ENCODE peak calls at places on chromosomes 2 and 18, in seven cellular contexts. G is transverse colon, K is fibroblast of lung, W is neural progenitor cell, D is psoas muscle, P is fibroblast of pulmonary artery, U is Peyer's patch. I is an unnamed sample.

GRCh38 chr2:190121971-190122370 is 59.4 kb upstream of the MSTN start:
- DNase-seq in G (no peak), K (peak; percentile 30), W (peak; percentile 51), D (no peak), P (peak; percentile 40), U (no peak), I (no peak)

GRCh38 chr2:173290046-173290445 is 64.6 kb upstream of the CDCA7 start:
- DNase-seq in G (no peak), K (no peak), W (no peak), D (no peak), P (peak; percentile 46), U (no peak), I (no peak)

GRCh38 chr2:62306751-62307468 is 111.0 kb downstream of the B3GNT2 start:
- DNase-seq in G (peak; percentile 50), K (no peak), W (peak; percentile 59), D (no peak), P (peak; percentile 48), U (peak; percentile 56), I (no peak)

GRCh38 chr2:42072349-42073118 is 24.7 kb downstream of the PKDCC start:
- DNase-seq in G (peak; percentile 86), K (peak; percentile 85), W (peak; percentile 55), D (peak; percentile 82), P (no peak), U (peak; percentile 86), I (no peak)

GRCh38 chr18:25736516-25736915 is 353.9 kb downstream of the SS18 start:
- DNase-seq in G (no peak), K (no peak), W (no peak), D (no peak), P (no peak), U (no peak), I (no peak)

GRCh38 chr2:177970670-177971454 is 101.7 kb downstream of the PDE11A start:
- DNase-seq in G (no peak), K (no peak), W (no peak), D (no peak), P (no peak), U (no peak), I (no peak)

GRCh38 chr2:66080136-66080535 is 354.8 kb upstream of the MEIS1 start:
- DNase-seq in G (no peak), K (no peak), W (no peak), D (no peak), P (no peak), U (no peak), I (no peak)

GRCh38 chr2:217694296-217694695 is 308.5 kb downstream of the TNS1 start:
- DNase-seq in G (no peak), K (no peak), W (no peak), D (no peak), P (no peak), U (no peak), I (no peak)

GRCh38 chr2:226031962-226032441 is 632.5 kb downstream of the NYAP2 start:
- DNase-seq in G (no peak), K (peak; percentile 9), W (peak; percentile 41), D (no peak), P (peak; percentile 29), U (no peak), I (no peak)

GRCh38 chr2:122634261-122634660 is 878.8 kb downstream of the TSN start:
- DNase-seq in G (no peak), K (peak; percentile 88), W (no peak), D (no peak), P (peak; percentile 92), U (no peak), I (no peak)

GRCh38 chr2:121095257-121096080 is 189.5 kb downstream of the TFCP2L1 start:
- DNase-seq in G (peak; percentile 78), K (peak; percentile 67), W (peak; percentile 84), D (peak; percentile 55), P (peak; percentile 76), U (peak; percentile 74), I (peak; percentile 77)

GRCh38 chr18:9494778-9495302 is 19.5 kb downstream of the RALBP1 start:
- DNase-seq in G (no peak), K (no peak), W (no peak), D (no peak), P (peak; percentile 29), U (no peak), I (no peak)

GRCh38 chr2:216108310-216108966 is 710 bp upstream of the XRCC5 start:
- DNase-seq in G (no peak), K (no peak), W (peak; percentile 35), D (no peak), P (no peak), U (no peak), I (no peak)

GRCh38 chr18:22057908-22058527 is 111.4 kb upstream of the GATA6 start:
- DNase-seq in G (no peak), K (no peak), W (no peak), D (no peak), P (no peak), U (no peak), I (no peak)

GRCh38 chr2:40352321-40353099 is 99.4 kb downstream of the SLC8A1 start:
- DNase-seq in G (no peak), K (no peak), W (no peak), D (no peak), P (no peak), U (no peak), I (no peak)

GRCh38 chr2:222641336-222641735 is 14.6 kb downstream of the FARSB start:
- DNase-seq in G (no peak), K (peak; percentile 53), W (no peak), D (no peak), P (no peak), U (no peak), I (no peak)

GRCh38 chr18:79515331-79515730 is 119.6 kb downstream of the NFATC1 start:
- DNase-seq in G (no peak), K (no peak), W (no peak), D (no peak), P (no peak), U (no peak), I (no peak)

DNA sequence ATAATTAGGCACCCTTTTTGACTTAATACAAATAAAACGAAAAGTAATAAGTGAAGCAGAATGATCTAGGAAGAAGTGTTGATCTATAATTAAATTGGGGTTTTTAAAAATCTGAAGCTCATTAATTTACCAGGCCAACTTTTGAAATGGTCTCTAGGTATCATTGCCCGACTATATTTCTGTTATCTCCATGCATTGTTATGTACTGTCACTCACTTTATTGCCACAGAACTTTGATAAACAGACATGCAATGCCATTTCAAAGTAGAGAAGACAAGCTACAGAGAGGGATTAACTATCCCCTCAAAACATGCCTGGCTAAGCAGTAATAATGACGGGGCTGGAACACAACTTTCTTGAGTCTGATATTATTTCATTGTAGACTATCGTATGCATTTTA is 147.6 kb upstream of the ITGA4 start:
- DNase-seq in G (no peak), K (no peak), W (no peak), D (no peak), P (no peak), U (no peak), I (no peak)
- H3K4me3 ChIP-seq in G (no peak overlapping the region), K (no peak overlapping the region), W (no peak overlapping the region), D (no peak overlapping the region), P (no peak overlapping the region), U (no peak overlapping the region), I (no peak overlapping the region)

GRCh38 chr18:72849671-72850070 is 18.1 kb downstream of the NETO1 start:
- DNase-seq in G (no peak), K (no peak), W (no peak), D (no peak), P (no peak), U (no peak), I (no peak)

GRCh38 chr18:72847134-72847533 is 20.7 kb downstream of the NETO1 start:
- DNase-seq in G (no peak), K (no peak), W (no peak), D (no peak), P (no peak), U (no peak), I (no peak)

GRCh38 chr18:72847771-72848170 is 20.0 kb downstream of the NETO1 start:
- DNase-seq in G (no peak), K (no peak), W (no peak), D (no peak), P (no peak), U (no peak), I (no peak)

GRCh38 chr18:72843743-72844142 is 24.0 kb downstream of the NETO1 start:
- DNase-seq in G (no peak), K (no peak), W (no peak), D (no peak), P (no peak), U (no peak), I (no peak)

DNA sequence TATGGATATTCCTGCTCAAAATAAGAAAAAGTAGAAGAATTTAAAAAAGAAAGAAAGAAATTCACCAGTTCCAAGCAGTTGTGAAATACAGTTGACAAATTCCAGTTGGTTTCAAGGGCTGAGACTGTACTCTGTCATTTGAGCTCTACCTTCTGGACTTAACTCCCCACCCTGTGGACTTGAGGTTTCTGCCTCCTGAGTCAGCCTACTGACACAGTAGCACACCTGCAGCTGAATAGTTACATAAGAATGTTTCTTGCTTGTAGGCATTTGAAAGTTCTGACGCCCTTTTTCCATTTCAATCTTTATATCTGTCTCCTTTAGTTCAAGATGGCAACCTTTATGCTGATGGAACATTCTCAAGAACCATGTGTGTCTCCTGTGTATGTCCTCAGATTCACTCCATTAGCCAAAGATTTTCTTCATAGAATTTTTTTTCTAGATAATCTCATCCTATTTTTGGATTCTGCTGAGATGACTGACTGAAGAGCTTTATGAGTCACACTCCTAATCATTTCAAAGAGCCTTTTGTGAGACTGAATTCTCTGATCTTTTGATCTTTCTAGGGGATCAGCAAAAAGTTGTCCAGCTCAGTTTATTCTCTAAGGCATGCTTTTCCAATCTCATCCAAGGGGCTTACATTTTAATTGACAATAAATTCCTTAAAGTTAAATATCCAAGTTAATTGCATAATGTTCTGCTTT is 19.1 kb downstream of the NETO1 start:
- DNase-seq in G (no peak), K (no peak), W (no peak), D (no peak), P (no peak), U (no peak), I (no peak)
- H3K4me3 ChIP-seq in G (no peak overlapping the region), K (no peak overlapping the region), W (no peak overlapping the region), D (no peak overlapping the region), P (no peak overlapping the region), U (no peak overlapping the region), I (no peak overlapping the region)

GRCh38 chr2:240565267-240566202 is 2.7 kb upstream of the RNPEPL1 start:
- DNase-seq in G (peak; percentile 90), K (no peak), W (no peak), D (peak; percentile 72), P (peak; percentile 67), U (peak; percentile 97), I (peak; percentile 78)
- H3K4me3 ChIP-seq in G (no peak overlapping the region), K (no peak overlapping the region), W (no peak overlapping the region), D (peak overlapping the region; percentile 88), P (peak overlapping the region; percentile 16), U (peak overlapping the region; percentile 26), I (peak overlapping the region; percentile 18)

DNA sequence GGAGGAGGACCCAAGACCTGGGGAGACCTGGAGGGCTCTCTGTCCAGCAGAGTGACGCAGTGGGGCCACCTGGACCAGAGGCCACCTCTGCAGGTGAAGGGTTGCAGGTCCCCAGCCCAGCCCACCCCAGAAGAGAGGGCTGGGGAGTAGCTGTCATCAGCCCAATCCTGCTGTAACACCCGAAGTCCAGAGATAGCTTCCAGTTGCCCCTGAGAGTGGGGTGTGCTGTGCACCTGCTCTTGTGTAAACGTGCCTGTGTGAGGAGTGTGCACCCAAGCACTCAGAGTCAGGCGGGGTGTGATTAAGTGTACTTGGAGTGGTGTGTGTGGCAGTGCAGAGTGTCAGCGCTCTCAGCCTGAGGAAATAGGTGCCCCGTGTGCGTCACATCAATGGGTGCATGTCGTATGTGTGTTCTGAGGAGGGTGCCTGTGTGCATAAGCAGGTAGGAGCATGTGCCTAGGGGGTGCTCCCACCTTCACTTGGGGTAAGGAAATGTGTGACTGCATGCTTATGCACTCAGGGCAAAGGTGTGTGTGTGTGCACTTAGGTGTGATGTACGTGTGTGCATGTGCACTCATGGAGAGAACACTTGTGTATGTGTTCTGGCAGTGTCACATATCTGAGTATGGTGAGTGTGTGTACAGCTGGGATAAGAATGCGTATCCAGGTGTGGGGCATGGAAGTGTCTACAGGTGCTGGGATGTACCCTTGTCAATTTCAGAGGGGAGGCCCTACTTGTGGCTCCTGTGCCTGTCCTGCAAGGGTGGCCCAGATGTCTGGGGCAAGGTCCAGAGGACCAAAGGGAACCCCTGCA is 672 bp downstream of the ATP6V1B1 start:
- DNase-seq in G (no peak), K (no peak), W (no peak), D (no peak), P (no peak), U (peak; percentile 11), I (peak; percentile 37)
- H3K4me3 ChIP-seq in G (no peak overlapping the region), K (no peak overlapping the region), W (no peak overlapping the region), D (no peak overlapping the region), P (no peak overlapping the region), U (no peak overlapping the region), I (no peak overlapping the region)